ENCODE peak calls at places on chromosomes 5 and 9, in nine cellular contexts. V is tibial nerve; Q is GM10248; H is CD8-positive, alpha-beta T cell; J is right atrium auricular region; W is AG10803; U is cardiac muscle cell; Z is BJ; G is lower lobe of right lung. N is an unnamed sample.

GRCh38 chr5:94690778-94691177 is 72.3 kb downstream of the SLF1 start:
- DNase-seq in U (no peak), W (no peak), Q (no peak), V (no peak), G (no peak), J (no peak), Z (no peak), H (no peak), N (no peak)

GRCh38 chr5:177132504-177133118 is 962 bp upstream of the NSD1 start:
- DNase-seq in J (no peak), V (no peak), H (peak), Q (no peak), U (peak), Z (no peak), G (no peak), W (no peak), N (no peak)

GRCh38 chr5:179900206-179900605 is 7.5 kb downstream of the TBC1D9B start:
- DNase-seq in U (no peak), G (no peak), H (no peak), W (no peak), Z (no peak), V (no peak), Q (no peak), J (no peak), N (no peak)

GRCh38 chr5:38329132-38329715 is 70.9 kb downstream of the EGFLAM start:
- DNase-seq in G (no peak), W (peak), Q (no peak), V (no peak), J (no peak), U (no peak), Z (no peak), H (no peak), N (no peak)

GRCh38 chr5:30505014-30505886 is 688.2 kb upstream of the CDH6 start:
- DNase-seq in J (no peak), Z (no peak), U (no peak), Q (no peak), G (no peak), V (no peak), H (no peak), W (no peak), N (no peak)

GRCh38 chr9:124216474-124217176 is 41.1 kb upstream of the NEK6 start:
- DNase-seq in W (no peak), J (no peak), V (no peak), Q (peak), H (no peak), G (peak), U (no peak), Z (no peak), N (no peak)

GRCh38 chr9:4680178-4680535 is 788 bp downstream of the CDC37L1 start:
- DNase-seq in Q (no peak), H (no peak), V (no peak), W (no peak), Z (no peak), G (no peak), J (no peak), U (no peak), N (no peak)

GRCh38 chr5:66661149-66661548 is 65.0 kb downstream of the MAST4 start:
- DNase-seq in G (no peak), H (no peak), Q (no peak), Z (peak), U (no peak), J (no peak), W (peak), V (peak), N (no peak)

GRCh38 chr5:115470921-115471320 is 73.7 kb downstream of the FEM1C start:
- DNase-seq in G (no peak), J (no peak), W (peak), Q (no peak), H (no peak), Z (no peak), U (no peak), V (no peak), N (no peak)

GRCh38 chr5:93601433-93602175 is 18.6 kb downstream of the NR2F1 start:
- DNase-seq in Z (no peak), U (no peak), J (no peak), W (peak), H (no peak), V (peak), Q (no peak), G (no peak), N (no peak)

GRCh38 chr5:178284996-178285395 is 52.4 kb upstream of the PHYKPL start:
- DNase-seq in W (no peak), Z (no peak), U (peak), J (no peak), Q (no peak), V (no peak), H (no peak), G (peak), N (no peak)

GRCh38 chr5:118891252-118891651 is 97.1 kb downstream of the DTWD2 start:
- DNase-seq in H (no peak), Z (no peak), U (no peak), V (no peak), W (peak), G (no peak), Q (no peak), J (no peak), N (no peak)

GRCh38 chr9:75186767-75187380 is 98.6 kb downstream of the OSTF1 start:
- DNase-seq in H (no peak), Z (no peak), J (no peak), V (no peak), Q (peak), W (peak), G (no peak), U (no peak), N (no peak)

GRCh38 chr9:90307177-90307833 is 335.3 kb downstream of the DIRAS2 start:
- DNase-seq in Z (no peak), U (peak), J (no peak), W (no peak), H (no peak), G (no peak), V (no peak), Q (no peak), N (no peak)

GRCh38 chr9:122020398-122020797 is 72.7 kb downstream of the TTLL11 start:
- DNase-seq in J (no peak), V (no peak), Q (no peak), G (no peak), W (no peak), U (no peak), H (no peak), Z (no peak), N (no peak)

GRCh38 chr5:85545129-85545528 is 1072.6 kb upstream of the COX7C start:
- DNase-seq in J (no peak), W (no peak), H (no peak), V (no peak), Q (no peak), Z (no peak), U (no peak), G (no peak), N (no peak)

GRCh38 chr5:54206580-54207229 is 103.7 kb downstream of the ARL15 start:
- DNase-seq in V (no peak), J (no peak), Q (no peak), Z (no peak), U (no peak), G (no peak), W (no peak), H (no peak), N (no peak)

GRCh38 chr9:34863426-34863825 is 94.7 kb upstream of the PHF24 start:
- DNase-seq in J (no peak), Q (no peak), U (no peak), G (no peak), V (no peak), Z (no peak), H (no peak), W (no peak), N (no peak)

GRCh38 chr9:34866614-34867013 is 91.5 kb upstream of the PHF24 start:
- DNase-seq in V (no peak), W (no peak), G (no peak), H (no peak), J (no peak), Z (no peak), U (peak), Q (no peak), N (no peak)

GRCh38 chr9:34869390-34869789 is 88.7 kb upstream of the PHF24 start:
- DNase-seq in Z (no peak), H (no peak), J (no peak), Q (no peak), U (peak), V (no peak), G (no peak), W (peak), N (no peak)
- TF ChIP-seq CTCF in Z (peak), H (no peak), J (no peak), Q (peak), U (peak), V (no peak), G (peak), W (peak), N (peak)

GRCh38 chr5:74430910-74431309 is 209.6 kb downstream of the ENC1 start:
- DNase-seq in Z (no peak), J (no peak), U (no peak), H (no peak), W (no peak), V (no peak), G (no peak), Q (no peak), N (no peak)

GRCh38 chr5:74434124-74434899 is 206.2 kb downstream of the ENC1 start:
- DNase-seq in U (no peak), V (no peak), Z (no peak), G (no peak), H (no peak), Q (no peak), W (no peak), J (no peak), N (no peak)

GRCh38 chr5:74432240-74432639 is 208.3 kb downstream of the ENC1 start:
- DNase-seq in G (no peak), V (no peak), Q (no peak), W (no peak), J (no peak), U (no peak), Z (no peak), H (no peak), N (no peak)

GRCh38 chr5:74429495-74429894 is 211.0 kb downstream of the ENC1 start:
- DNase-seq in G (no peak), Q (no peak), Z (no peak), H (no peak), W (no peak), V (no peak), U (no peak), J (no peak), N (no peak)

DNA sequence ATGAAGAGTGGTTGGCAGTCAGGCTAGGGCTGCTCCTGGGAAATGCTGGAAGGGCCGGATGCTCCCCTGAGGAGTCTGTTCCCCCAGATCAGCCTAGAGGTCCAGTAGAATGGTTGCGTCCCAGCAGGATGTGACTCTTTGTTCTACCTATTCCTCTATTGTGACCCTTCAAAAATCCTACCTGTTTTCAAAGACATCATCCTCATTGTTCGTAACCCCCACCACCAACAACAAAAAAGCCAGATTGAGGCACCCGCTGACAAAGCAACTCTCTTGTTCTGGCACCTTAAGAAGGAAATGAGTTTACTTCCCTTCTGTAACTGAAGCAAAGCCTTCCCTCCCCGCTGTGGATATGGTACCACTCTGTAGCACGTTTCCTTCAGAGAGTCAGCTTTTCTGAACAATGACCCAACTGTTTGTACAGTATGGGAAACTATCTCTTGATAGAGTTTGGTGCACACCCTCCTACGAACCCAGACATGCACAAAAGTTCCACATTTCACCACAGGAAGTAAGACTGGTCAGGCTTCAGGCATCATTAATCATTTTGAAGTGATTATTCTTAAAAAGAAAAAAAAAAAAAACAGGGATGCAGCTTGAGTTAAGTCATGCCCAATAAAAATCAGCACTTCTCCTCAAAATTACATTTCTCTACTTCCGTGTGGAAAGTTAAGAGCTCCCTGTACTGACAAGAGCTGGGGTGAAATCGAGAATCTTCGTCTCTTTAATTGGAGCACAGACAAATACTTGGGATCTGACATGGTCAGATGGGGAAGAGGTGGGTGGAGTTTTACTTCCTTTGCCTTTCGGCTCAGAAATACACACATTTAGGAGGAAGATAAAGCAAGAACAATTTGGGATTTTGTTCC is 207.0 kb downstream of the ENC1 start:
- DNase-seq in Q (no peak), U (no peak), H (no peak), V (no peak), Z (no peak), W (peak), G (no peak), J (no peak), N (no peak)
- TF ChIP-seq CTCF in Q (no peak), U (no peak), H (no peak), V (no peak), Z (no peak), W (no peak), G (no peak), J (no peak), N (no peak)

GRCh38 chr5:142398719-142399034 is 73.9 kb upstream of the SPRY4 start:
- DNase-seq in U (no peak), H (no peak), J (no peak), W (no peak), G (no peak), Z (no peak), V (no peak), Q (no peak), N (no peak)

GRCh38 chr5:142396436-142396835 is 71.6 kb upstream of the SPRY4 start:
- DNase-seq in W (no peak), G (no peak), Q (no peak), V (no peak), Z (no peak), U (no peak), J (no peak), H (no peak), N (no peak)

GRCh38 chr5:142395334-142395733 is 70.5 kb upstream of the SPRY4 start:
- DNase-seq in Z (no peak), H (no peak), U (no peak), W (no peak), Q (no peak), J (no peak), V (no peak), G (no peak), N (no peak)

GRCh38 chr5:142399899-142400298 is 75.1 kb upstream of the SPRY4 start:
- DNase-seq in W (no peak), Z (no peak), G (no peak), J (no peak), Q (no peak), V (no peak), H (no peak), U (no peak), N (no peak)

DNA sequence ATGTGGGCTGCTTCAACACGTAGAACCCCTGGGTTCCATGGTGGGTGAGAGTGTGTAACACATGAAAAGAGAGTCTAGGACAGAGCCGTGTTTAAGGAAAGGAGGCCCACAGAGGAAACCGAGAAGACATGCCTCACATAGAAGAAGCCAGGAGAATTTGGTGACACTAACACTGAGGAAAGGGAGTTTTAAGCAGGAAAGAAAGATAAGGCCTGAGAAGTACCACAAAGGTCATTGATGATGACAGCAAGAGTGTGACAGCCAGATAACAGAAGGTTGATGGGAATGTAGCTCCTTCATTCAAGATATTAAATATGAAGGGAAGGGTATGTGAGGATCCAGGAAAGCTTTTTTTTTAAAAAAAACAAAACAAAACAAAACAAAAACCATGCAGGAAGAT is 72.4 kb upstream of the SPRY4 start:
- DNase-seq in Z (no peak), W (no peak), G (no peak), J (no peak), H (no peak), Q (no peak), U (no peak), V (no peak), N (no peak)
- TF ChIP-seq CTCF in Z (no peak), W (no peak), G (no peak), J (no peak), H (no peak), Q (no peak), U (no peak), V (no peak), N (no peak)

DNA sequence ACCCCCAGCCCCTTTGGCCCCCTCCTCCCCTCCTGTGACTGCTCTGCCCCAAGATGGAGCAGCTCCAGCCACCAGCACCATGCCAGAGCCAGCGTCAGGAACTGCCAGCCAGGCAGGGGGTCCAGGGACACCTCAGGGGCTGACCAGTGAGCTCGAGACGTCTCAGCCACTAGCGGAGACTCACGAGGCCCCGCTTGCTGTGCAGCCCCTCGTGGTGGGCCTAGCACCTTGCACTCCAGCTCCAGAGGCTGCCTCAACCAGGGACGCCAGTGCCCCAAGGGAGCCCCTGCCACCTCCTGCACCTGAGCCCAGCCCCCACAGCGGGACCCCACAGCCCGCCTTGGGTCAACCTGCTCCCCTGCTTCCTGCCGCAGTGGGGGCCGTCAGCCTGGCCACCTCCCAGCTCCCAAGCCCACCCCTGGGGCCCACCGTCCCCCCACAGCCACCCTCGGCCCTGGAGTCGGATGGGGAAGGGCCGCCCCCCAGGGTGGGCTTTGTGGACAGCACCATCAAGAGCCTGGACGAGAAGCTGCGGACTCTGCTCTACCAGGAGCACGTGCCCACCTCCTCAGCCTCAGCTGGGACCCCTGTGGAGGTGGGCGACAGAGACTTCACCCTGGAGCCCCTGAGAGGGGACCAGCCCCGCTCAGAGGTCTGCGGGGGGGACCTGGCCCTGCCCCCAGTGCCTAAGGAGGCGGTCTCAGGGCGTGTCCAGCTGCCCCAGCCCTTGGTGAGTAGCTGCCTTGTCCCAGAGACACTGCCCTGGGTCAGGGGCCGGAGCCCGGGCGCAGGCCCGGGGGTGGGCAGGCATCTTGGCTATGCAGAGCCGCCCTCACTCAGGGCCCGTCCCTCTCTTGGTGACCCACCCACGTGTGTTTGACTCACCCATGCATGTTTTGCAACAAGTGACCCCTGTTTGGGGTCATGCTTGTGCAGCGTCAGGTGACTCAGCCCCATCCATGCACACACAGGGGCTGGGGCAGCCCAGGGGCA is 105.2 kb downstream of the WNK2 start:
- DNase-seq in W (no peak), G (peak), J (no peak), V (no peak), Q (peak), Z (no peak), H (no peak), U (no peak), N (no peak)
- TF ChIP-seq CTCF in W (no peak), G (no peak), J (no peak), V (no peak), Q (no peak), Z (no peak), H (no peak), U (no peak), N (no peak)

DNA sequence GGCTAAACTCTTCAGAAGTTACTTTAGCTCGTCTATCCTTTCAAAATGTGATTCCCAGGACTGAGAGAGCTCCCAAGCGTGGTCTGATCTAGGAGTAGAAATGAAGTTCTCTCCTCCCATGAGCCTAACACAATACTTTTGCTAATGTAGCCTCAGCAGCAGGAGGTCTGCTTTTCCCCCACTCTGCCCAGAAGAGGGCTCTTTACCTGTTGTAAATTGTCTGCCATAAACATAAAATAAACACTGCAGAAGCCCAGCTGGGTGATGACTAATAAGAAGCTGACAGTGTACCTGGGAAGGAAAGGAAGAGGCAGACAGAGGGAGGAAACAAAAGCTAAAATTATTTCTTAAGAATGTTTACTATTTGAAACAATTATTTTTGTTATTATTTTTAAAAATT is 15.4 kb downstream of the SLC36A3 start:
- DNase-seq in J (no peak), V (no peak), G (no peak), W (no peak), Q (peak), Z (no peak), H (no peak), U (no peak), N (no peak)
- TF ChIP-seq CTCF in J (no peak), V (no peak), G (no peak), W (no peak), Q (peak), Z (no peak), H (no peak), U (no peak), N (no peak)

GRCh38 chr9:135156525-135157510 is 69.3 kb downstream of the OLFM1 start:
- DNase-seq in J (no peak), V (peak), Z (no peak), G (peak), Q (peak), H (no peak), W (peak), U (peak), N (no peak)
- TF ChIP-seq CTCF in J (no peak), V (no peak), Z (no peak), G (no peak), Q (no peak), H (no peak), W (no peak), U (no peak), N (no peak)

DNA sequence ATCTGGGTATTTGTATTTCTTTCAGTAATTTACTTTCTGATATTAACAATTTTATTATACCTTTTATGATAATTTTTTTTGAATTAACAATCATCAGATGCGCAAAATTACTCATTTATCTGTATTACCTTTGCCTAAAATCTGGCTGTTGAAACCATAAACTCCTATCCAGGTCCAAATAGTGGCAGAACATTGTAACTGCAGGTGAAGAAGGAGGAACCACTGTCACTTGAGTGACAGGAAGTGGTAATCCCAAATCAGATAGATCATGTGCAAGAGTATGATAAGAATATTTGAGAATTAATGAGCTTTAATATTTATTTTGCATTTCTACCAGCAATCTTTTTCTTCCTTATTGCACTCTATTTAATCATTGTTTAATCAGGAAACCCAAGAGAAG is 139.3 kb upstream of the TLE4 start:
- DNase-seq in Q (no peak), V (no peak), U (no peak), H (no peak), Z (no peak), J (no peak), G (no peak), W (no peak), N (no peak)
- TF ChIP-seq CTCF in Q (no peak), V (no peak), U (no peak), H (no peak), Z (no peak), J (no peak), G (no peak), W (no peak), N (no peak)

GRCh38 chr5:108260105-108260857 is 121.6 kb downstream of the FBXL17 start:
- DNase-seq in G (peak), U (peak), H (peak), Q (peak), Z (peak), V (peak), J (peak), W (peak), N (no peak)

GRCh38 chr5:108263338-108263737 is 118.6 kb downstream of the FBXL17 start:
- DNase-seq in U (no peak), J (no peak), V (no peak), W (no peak), G (no peak), H (no peak), Q (no peak), Z (no peak), N (no peak)

GRCh38 chr5:108259306-108259705 is 122.6 kb downstream of the FBXL17 start:
- DNase-seq in G (no peak), U (peak), H (no peak), J (no peak), Z (no peak), W (peak), V (no peak), Q (no peak), N (no peak)

GRCh38 chr5:108258001-108258400 is 123.9 kb downstream of the FBXL17 start:
- DNase-seq in U (no peak), G (no peak), Q (no peak), H (no peak), V (no peak), Z (no peak), J (no peak), W (peak), N (no peak)

GRCh38 chr5:108260858-108261170 is 121.1 kb downstream of the FBXL17 start:
- DNase-seq in U (no peak), H (no peak), Z (no peak), V (no peak), G (no peak), J (no peak), W (no peak), Q (no peak), N (no peak)
- TF ChIP-seq CTCF in U (no peak), H (peak), Z (no peak), V (no peak), G (no peak), J (no peak), W (no peak), Q (no peak), N (no peak)

N was measured in D721Med.